ENCODE peak calls at places on chromosomes 13 and 19, in ten cellular contexts. One of them, this sample, is unnamed.

GRCh38 chr13:30042891-30043630 is 192.6 kb upstream of the UBL3 start:
- DNase-seq in naive B cell: no peak
- DNase-seq in left cardiac atrium: no peak
- DNase-seq in heart left ventricle: no peak
- DNase-seq in HCT116: no peak
- DNase-seq in stimulated activated CD8-positive, alpha-beta memory T cell treated with anti-CD3 and anti-CD28 coated beads, Interleukin-7, amount 100 ng/mL, for 48 hours: no peak
- DNase-seq in mesendoderm: peak; percentile 55
- DNase-seq in type B pancreatic cell: no peak
- DNase-seq in endothelial cell of umbilical vein: no peak
- DNase-seq in RWPE1: no peak
- DNase-seq in this sample: no peak

GRCh38 chr19:35742121-35742724 is at the start of gene IGFLR1:
- DNase-seq in HCT116: no peak
- DNase-seq in RWPE1: no peak
- DNase-seq in type B pancreatic cell: no peak
- DNase-seq in stimulated activated CD8-positive, alpha-beta memory T cell treated with anti-CD3 and anti-CD28 coated beads, Interleukin-7, amount 100 ng/mL, for 48 hours: peak; percentile 57
- DNase-seq in left cardiac atrium: no peak
- DNase-seq in endothelial cell of umbilical vein: no peak
- DNase-seq in heart left ventricle: no peak
- DNase-seq in mesendoderm: no peak
- DNase-seq in naive B cell: peak; percentile 85
- DNase-seq in this sample: no peak

GRCh38 chr19:10001899-10002298 is 8.4 kb downstream of the COL5A3 start:
- DNase-seq in stimulated activated CD8-positive, alpha-beta memory T cell treated with anti-CD3 and anti-CD28 coated beads, Interleukin-7, amount 100 ng/mL, for 48 hours: no peak
- DNase-seq in type B pancreatic cell: no peak
- DNase-seq in mesendoderm: peak; percentile 48
- DNase-seq in naive B cell: no peak
- DNase-seq in HCT116: no peak
- DNase-seq in RWPE1: no peak
- DNase-seq in heart left ventricle: peak; percentile 81
- DNase-seq in left cardiac atrium: peak; percentile 63
- DNase-seq in endothelial cell of umbilical vein: no peak
- DNase-seq in this sample: peak; percentile 72

GRCh38 chr13:79442221-79442620 is 36.2 kb upstream of the RBM26 start:
- DNase-seq in type B pancreatic cell: no peak
- DNase-seq in naive B cell: no peak
- DNase-seq in heart left ventricle: no peak
- DNase-seq in left cardiac atrium: no peak
- DNase-seq in RWPE1: no peak
- DNase-seq in stimulated activated CD8-positive, alpha-beta memory T cell treated with anti-CD3 and anti-CD28 coated beads, Interleukin-7, amount 100 ng/mL, for 48 hours: no peak
- DNase-seq in HCT116: no peak
- DNase-seq in mesendoderm: no peak
- DNase-seq in endothelial cell of umbilical vein: no peak
- DNase-seq in this sample: no peak

GRCh38 chr19:54462072-54462712 is 1.4 kb downstream of the LENG9 start:
- DNase-seq in naive B cell: no peak
- DNase-seq in heart left ventricle: no peak
- DNase-seq in mesendoderm: no peak
- DNase-seq in RWPE1: no peak
- DNase-seq in HCT116: no peak
- DNase-seq in stimulated activated CD8-positive, alpha-beta memory T cell treated with anti-CD3 and anti-CD28 coated beads, Interleukin-7, amount 100 ng/mL, for 48 hours: no peak
- DNase-seq in type B pancreatic cell: no peak
- DNase-seq in left cardiac atrium: peak; percentile 41
- DNase-seq in endothelial cell of umbilical vein: peak; percentile 19
- DNase-seq in this sample: no peak

GRCh38 chr19:53809518-53810186 is 14.5 kb downstream of the NLRP12 start:
- DNase-seq in HCT116: no peak
- DNase-seq in type B pancreatic cell: no peak
- DNase-seq in stimulated activated CD8-positive, alpha-beta memory T cell treated with anti-CD3 and anti-CD28 coated beads, Interleukin-7, amount 100 ng/mL, for 48 hours: no peak
- DNase-seq in mesendoderm: peak; percentile 80
- DNase-seq in endothelial cell of umbilical vein: peak; percentile 60
- DNase-seq in left cardiac atrium: no peak
- DNase-seq in RWPE1: no peak
- DNase-seq in heart left ventricle: no peak
- DNase-seq in naive B cell: no peak
- DNase-seq in this sample: peak; percentile 82

GRCh38 chr13:113548778-113549621 is 35.6 kb upstream of the TFDP1 start:
- DNase-seq in mesendoderm: no peak
- DNase-seq in RWPE1: no peak
- DNase-seq in stimulated activated CD8-positive, alpha-beta memory T cell treated with anti-CD3 and anti-CD28 coated beads, Interleukin-7, amount 100 ng/mL, for 48 hours: no peak
- DNase-seq in naive B cell: no peak
- DNase-seq in endothelial cell of umbilical vein: no peak
- DNase-seq in left cardiac atrium: no peak
- DNase-seq in HCT116: no peak
- DNase-seq in heart left ventricle: peak; percentile 30
- DNase-seq in type B pancreatic cell: peak; percentile 53
- DNase-seq in this sample: no peak

GRCh38 chr19:33386361-33386858 is 12.9 kb downstream of the CEBPG start:
- DNase-seq in RWPE1: no peak
- DNase-seq in endothelial cell of umbilical vein: no peak
- DNase-seq in HCT116: no peak
- DNase-seq in left cardiac atrium: no peak
- DNase-seq in stimulated activated CD8-positive, alpha-beta memory T cell treated with anti-CD3 and anti-CD28 coated beads, Interleukin-7, amount 100 ng/mL, for 48 hours: no peak
- DNase-seq in mesendoderm: no peak
- DNase-seq in type B pancreatic cell: no peak
- DNase-seq in heart left ventricle: peak; percentile 35
- DNase-seq in naive B cell: no peak
- DNase-seq in this sample: no peak

GRCh38 chr13:91609353-91609752 is 210.9 kb downstream of the GPC5 start:
- DNase-seq in heart left ventricle: no peak
- DNase-seq in endothelial cell of umbilical vein: no peak
- DNase-seq in HCT116: no peak
- DNase-seq in RWPE1: no peak
- DNase-seq in stimulated activated CD8-positive, alpha-beta memory T cell treated with anti-CD3 and anti-CD28 coated beads, Interleukin-7, amount 100 ng/mL, for 48 hours: no peak
- DNase-seq in type B pancreatic cell: no peak
- DNase-seq in mesendoderm: no peak
- DNase-seq in left cardiac atrium: no peak
- DNase-seq in naive B cell: no peak
- DNase-seq in this sample: no peak

GRCh38 chr13:113968463-113969310 is 5.2 kb downstream of the C13orf46 start:
- DNase-seq in naive B cell: no peak
- DNase-seq in stimulated activated CD8-positive, alpha-beta memory T cell treated with anti-CD3 and anti-CD28 coated beads, Interleukin-7, amount 100 ng/mL, for 48 hours: no peak
- DNase-seq in type B pancreatic cell: no peak
- DNase-seq in left cardiac atrium: peak; percentile 19
- DNase-seq in RWPE1: no peak
- DNase-seq in mesendoderm: no peak
- DNase-seq in endothelial cell of umbilical vein: no peak
- DNase-seq in heart left ventricle: peak; percentile 25
- DNase-seq in HCT116: no peak
- DNase-seq in this sample: no peak

GRCh38 chr19:33797821-33798633 is 1.4 kb downstream of the KCTD15 start:
- DNase-seq in left cardiac atrium: peak; percentile 75
- DNase-seq in RWPE1: no peak
- DNase-seq in heart left ventricle: peak; percentile 80
- DNase-seq in naive B cell: no peak
- DNase-seq in HCT116: no peak
- DNase-seq in mesendoderm: peak; percentile 77
- DNase-seq in stimulated activated CD8-positive, alpha-beta memory T cell treated with anti-CD3 and anti-CD28 coated beads, Interleukin-7, amount 100 ng/mL, for 48 hours: no peak
- DNase-seq in type B pancreatic cell: no peak
- DNase-seq in endothelial cell of umbilical vein: peak; percentile 49
- DNase-seq in this sample: peak; percentile 83

GRCh38 chr19:30646806-30647205 is 274.6 kb downstream of the ZNF536 start:
- DNase-seq in left cardiac atrium: no peak
- DNase-seq in mesendoderm: no peak
- DNase-seq in RWPE1: no peak
- DNase-seq in heart left ventricle: no peak
- DNase-seq in endothelial cell of umbilical vein: no peak
- DNase-seq in stimulated activated CD8-positive, alpha-beta memory T cell treated with anti-CD3 and anti-CD28 coated beads, Interleukin-7, amount 100 ng/mL, for 48 hours: no peak
- DNase-seq in HCT116: no peak
- DNase-seq in type B pancreatic cell: no peak
- DNase-seq in naive B cell: no peak
- DNase-seq in this sample: no peak

GRCh38 chr13:50864492-50864891 is 21.0 kb upstream of the DLEU7 start:
- DNase-seq in RWPE1: no peak
- DNase-seq in heart left ventricle: no peak
- DNase-seq in mesendoderm: no peak
- DNase-seq in type B pancreatic cell: no peak
- DNase-seq in naive B cell: no peak
- DNase-seq in HCT116: no peak
- DNase-seq in left cardiac atrium: no peak
- DNase-seq in stimulated activated CD8-positive, alpha-beta memory T cell treated with anti-CD3 and anti-CD28 coated beads, Interleukin-7, amount 100 ng/mL, for 48 hours: no peak
- DNase-seq in endothelial cell of umbilical vein: no peak
- DNase-seq in this sample: no peak

GRCh38 chr13:80180745-80181144 is 160.2 kb downstream of the SPRY2 start:
- DNase-seq in RWPE1: no peak
- DNase-seq in endothelial cell of umbilical vein: no peak
- DNase-seq in stimulated activated CD8-positive, alpha-beta memory T cell treated with anti-CD3 and anti-CD28 coated beads, Interleukin-7, amount 100 ng/mL, for 48 hours: no peak
- DNase-seq in HCT116: no peak
- DNase-seq in heart left ventricle: no peak
- DNase-seq in mesendoderm: no peak
- DNase-seq in type B pancreatic cell: no peak
- DNase-seq in naive B cell: no peak
- DNase-seq in left cardiac atrium: no peak
- DNase-seq in this sample: no peak

GRCh38 chr19:47315125-47315821 is 5.6 kb downstream of the C5AR1 start:
- DNase-seq in mesendoderm: peak; percentile 92
- DNase-seq in stimulated activated CD8-positive, alpha-beta memory T cell treated with anti-CD3 and anti-CD28 coated beads, Interleukin-7, amount 100 ng/mL, for 48 hours: no peak
- DNase-seq in type B pancreatic cell: no peak
- DNase-seq in HCT116: peak; percentile 87
- DNase-seq in RWPE1: peak; percentile 94
- DNase-seq in heart left ventricle: no peak
- DNase-seq in naive B cell: no peak
- DNase-seq in endothelial cell of umbilical vein: peak; percentile 11
- DNase-seq in left cardiac atrium: peak; percentile 60
- DNase-seq in this sample: peak; percentile 46

GRCh38 chr19:7767487-7767886 is 4.4 kb downstream of the CLEC4M start:
- DNase-seq in type B pancreatic cell: no peak
- DNase-seq in naive B cell: no peak
- DNase-seq in endothelial cell of umbilical vein: no peak
- DNase-seq in stimulated activated CD8-positive, alpha-beta memory T cell treated with anti-CD3 and anti-CD28 coated beads, Interleukin-7, amount 100 ng/mL, for 48 hours: no peak
- DNase-seq in left cardiac atrium: no peak
- DNase-seq in heart left ventricle: no peak
- DNase-seq in mesendoderm: no peak
- DNase-seq in HCT116: no peak
- DNase-seq in RWPE1: no peak
- DNase-seq in this sample: no peak

GRCh38 chr19:42032428-42032827 is 37.6 kb downstream of the GRIK5 start:
- DNase-seq in stimulated activated CD8-positive, alpha-beta memory T cell treated with anti-CD3 and anti-CD28 coated beads, Interleukin-7, amount 100 ng/mL, for 48 hours: no peak
- DNase-seq in heart left ventricle: peak; percentile 15
- DNase-seq in type B pancreatic cell: no peak
- DNase-seq in HCT116: no peak
- DNase-seq in RWPE1: no peak
- DNase-seq in naive B cell: no peak
- DNase-seq in left cardiac atrium: no peak
- DNase-seq in mesendoderm: peak; percentile 18
- DNase-seq in endothelial cell of umbilical vein: no peak
- DNase-seq in this sample: peak; percentile 87

GRCh38 chr19:47421844-47422395 is 2.6 kb upstream of the MEIS3 start:
- DNase-seq in RWPE1: no peak
- DNase-seq in stimulated activated CD8-positive, alpha-beta memory T cell treated with anti-CD3 and anti-CD28 coated beads, Interleukin-7, amount 100 ng/mL, for 48 hours: no peak
- DNase-seq in naive B cell: no peak
- DNase-seq in type B pancreatic cell: no peak
- DNase-seq in HCT116: no peak
- DNase-seq in mesendoderm: peak; percentile 78
- DNase-seq in left cardiac atrium: no peak
- DNase-seq in endothelial cell of umbilical vein: no peak
- DNase-seq in heart left ventricle: no peak
- DNase-seq in this sample: peak; percentile 69

GRCh38 chr19:47247308-47247990 is 8.9 kb upstream of the CCDC9 start:
- DNase-seq in stimulated activated CD8-positive, alpha-beta memory T cell treated with anti-CD3 and anti-CD28 coated beads, Interleukin-7, amount 100 ng/mL, for 48 hours: no peak
- DNase-seq in mesendoderm: peak; percentile 83
- DNase-seq in heart left ventricle: peak; percentile 89
- DNase-seq in RWPE1: no peak
- DNase-seq in naive B cell: peak; percentile 66
- DNase-seq in endothelial cell of umbilical vein: peak; percentile 74
- DNase-seq in HCT116: no peak
- DNase-seq in left cardiac atrium: peak; percentile 83
- DNase-seq in type B pancreatic cell: no peak
- DNase-seq in this sample: peak; percentile 86

GRCh38 chr19:14582894-14583340 is at the start of gene CLEC17A:
- DNase-seq in stimulated activated CD8-positive, alpha-beta memory T cell treated with anti-CD3 and anti-CD28 coated beads, Interleukin-7, amount 100 ng/mL, for 48 hours: no peak
- DNase-seq in type B pancreatic cell: no peak
- DNase-seq in endothelial cell of umbilical vein: no peak
- DNase-seq in left cardiac atrium: no peak
- DNase-seq in heart left ventricle: no peak
- DNase-seq in HCT116: no peak
- DNase-seq in mesendoderm: no peak
- DNase-seq in naive B cell: peak; percentile 89
- DNase-seq in RWPE1: no peak
- DNase-seq in this sample: no peak

This sample was measured in GM23338.